ENCODE peak calls at places on chromosomes 3 and 15, in five cellular contexts. T, Q, X, N and K are unnamed samples.

GRCh38 chr15:64092864-64093626 is 593 bp downstream of the CIAO2A start:
- DNase-seq in X (peak), Q (no peak), T (peak), N (peak), K (no peak)

GRCh38 chr3:116815831-116816588 is 106.4 kb downstream of the TUSC7 start:
- DNase-seq in T (no peak), N (no peak), X (no peak), Q (no peak), K (no peak)

GRCh38 chr3:25861566-25861965 is 71.7 kb downstream of the OXSM start:
- DNase-seq in N (no peak), X (no peak), Q (no peak), T (no peak), K (no peak)

GRCh38 chr3:152359385-152360248 is 90.9 kb downstream of the MBNL1 start:
- DNase-seq in N (no peak), Q (no peak), X (no peak), T (no peak), K (no peak)

GRCh38 chr15:90419738-90420487 is 31.9 kb downstream of the IQGAP1 start:
- DNase-seq in N (no peak), X (peak), Q (no peak), T (no peak), K (no peak)

GRCh38 chr3:159210336-159210735 is 408.5 kb downstream of the MFSD1 start:
- DNase-seq in T (no peak), Q (no peak), X (no peak), N (no peak), K (no peak)

GRCh38 chr3:27568393-27568792 is 84.2 kb upstream of the SLC4A7 start:
- DNase-seq in Q (no peak), X (peak), N (no peak), T (no peak), K (peak)

GRCh38 chr3:156725706-156726105 is 51.3 kb downstream of the TIPARP start:
- DNase-seq in N (no peak), Q (no peak), T (no peak), X (no peak), K (no peak)

GRCh38 chr15:28919679-28920655 is 34.2 kb downstream of the APBA2 start:
- DNase-seq in Q (no peak), X (no peak), T (no peak), N (no peak), K (no peak)

GRCh38 chr3:126490619-126491018 is 14.9 kb upstream of the ZXDC start:
- DNase-seq in X (no peak), Q (no peak), T (peak), N (no peak), K (no peak)

GRCh38 chr15:51828621-51829359 is 663 bp upstream of the TMOD3 start:
- DNase-seq in N (no peak), T (no peak), X (no peak), Q (no peak), K (no peak)

GRCh38 chr15:60370804-60371700 is 26.7 kb downstream of the ANXA2 start:
- DNase-seq in N (no peak), T (no peak), X (peak), Q (no peak), K (peak)

GRCh38 chr3:109132801-109133473 is 3.6 kb upstream of the C3orf85 start:
- DNase-seq in X (no peak), N (no peak), Q (no peak), T (no peak), K (no peak)

GRCh38 chr3:175951047-175951694 is 1092.0 kb downstream of the NAALADL2 start:
- DNase-seq in Q (no peak), T (no peak), N (no peak), X (peak), K (no peak)

GRCh38 chr3:196962108-196962929 is 6.3 kb downstream of the PIGZ start:
- DNase-seq in Q (no peak), X (no peak), T (no peak), N (no peak), K (no peak)

GRCh38 chr15:67013696-67014095 is 51.7 kb upstream of the SMAD3 start:
- DNase-seq in T (peak), N (no peak), Q (no peak), X (no peak), K (no peak)

GRCh38 chr15:92917606-92918407 is 17.7 kb downstream of the CHD2 start:
- DNase-seq in N (peak), T (peak), Q (peak), X (peak), K (peak)

GRCh38 chr3:168828943-168829342 is 733.2 kb upstream of the GOLIM4 start:
- DNase-seq in N (no peak), T (peak), X (no peak), Q (no peak), K (no peak)

GRCh38 chr3:117600666-117601065 is 891.1 kb downstream of the TUSC7 start:
- DNase-seq in T (no peak), X (no peak), N (no peak), Q (no peak), K (no peak)

GRCh38 chr3:152043620-152044019 is 170.2 kb downstream of the SUCNR1 start:
- DNase-seq in Q (no peak), X (no peak), T (no peak), N (no peak), K (no peak)

GRCh38 chr15:67998599-67999122 is 55.5 kb upstream of the PIAS1 start:
- DNase-seq in Q (no peak), N (no peak), T (no peak), X (peak), K (no peak)

GRCh38 chr3:101065962-101066361 is 72.7 kb upstream of the ABI3BP start:
- DNase-seq in Q (no peak), N (no peak), X (peak), T (no peak), K (no peak)

GRCh38 chr3:52120576-52121458 is 33.4 kb downstream of the POC1A start:
- DNase-seq in N (no peak), Q (no peak), X (no peak), T (no peak), K (no peak)

GRCh38 chr15:85620321-85621044 is 174.2 kb downstream of the KLHL25 start:
- DNase-seq in X (peak), N (no peak), Q (no peak), T (no peak), K (no peak)

GRCh38 chr3:16335364-16335763 is 70.4 kb downstream of the OXNAD1 start:
- DNase-seq in Q (no peak), N (no peak), T (no peak), X (no peak), K (no peak)